ENCODE peak calls at places on chromosomes 5 and 9, in ten cellular contexts. Y is cardiac muscle cell, D is PC-3, L is BE2C, E is cardiac fibroblast, M is right atrium auricular region, N is fibroblast of the aortic adventitia, R is foreskin fibroblast, U is body of pancreas, Q is lung. W is an unnamed sample.

GRCh38 chr9:126965541-126966428 is 51.2 kb downstream of the RALGPS1 start:
- DNase-seq in Y (peak; percentile 79), D (peak; percentile 55), L (peak; percentile 73), E (peak; percentile 81), M (no peak), N (peak; percentile 73), R (peak; percentile 77), U (peak; percentile 14), Q (no peak), W (peak; percentile 70)

GRCh38 chr9:36833954-36834353 is 200.1 kb downstream of the PAX5 start:
- DNase-seq in Y (no peak), D (no peak), L (no peak), E (no peak), M (no peak), N (no peak), R (no peak), U (no peak), Q (no peak), W (no peak)

GRCh38 chr5:170597109-170597741 is 93.4 kb downstream of the KCNIP1 start:
- DNase-seq in Y (peak; percentile 18), D (peak; percentile 71), L (peak; percentile 66), E (peak; percentile 11), M (no peak), N (peak; percentile 6), R (peak; percentile 19), U (no peak), Q (no peak), W (peak; percentile 34)

GRCh38 chr9:38392235-38393127 is at the start of gene ALDH1B1:
- DNase-seq in Y (peak; percentile 90), D (peak; percentile 85), L (peak; percentile 94), E (peak; percentile 84), M (peak; percentile 78), N (peak; percentile 74), R (peak; percentile 97), U (peak; percentile 90), Q (peak; percentile 86), W (peak; percentile 87)

GRCh38 chr5:1901983-1902382 is 19.3 kb upstream of the IRX4 start:
- DNase-seq in Y (no peak), D (no peak), L (peak; percentile 2), E (no peak), M (no peak), N (no peak), R (no peak), U (no peak), Q (no peak), W (no peak)

GRCh38 chr5:95969646-95970358 is 8.2 kb upstream of the ELL2 start:
- DNase-seq in Y (peak; percentile 87), D (no peak), L (no peak), E (peak; percentile 79), M (no peak), N (peak; percentile 81), R (peak; percentile 78), U (no peak), Q (no peak), W (no peak)

GRCh38 chr5:136014049-136014516 is 14.7 kb upstream of the TGFBI start:
- DNase-seq in Y (peak; percentile 57), D (no peak), L (no peak), E (peak; percentile 67), M (no peak), N (peak; percentile 82), R (peak; percentile 66), U (no peak), Q (peak; percentile 51), W (peak; percentile 37)

GRCh38 chr5:387491-388265 is 55.3 kb upstream of the EXOC3 start:
- DNase-seq in Y (no peak), D (no peak), L (no peak), E (no peak), M (peak; percentile 28), N (no peak), R (no peak), U (no peak), Q (peak; percentile 25), W (no peak)

GRCh38 chr5:178207183-178207916 is 3.0 kb downstream of the HNRNPAB start:
- DNase-seq in Y (peak; percentile 85), D (peak; percentile 85), L (no peak), E (peak; percentile 83), M (no peak), N (peak; percentile 60), R (peak; percentile 57), U (peak; percentile 62), Q (peak; percentile 56), W (no peak)

GRCh38 chr9:127131871-127132270 is 9.4 kb upstream of the ANGPTL2 start:
- DNase-seq in Y (peak; percentile 66), D (peak; percentile 55), L (no peak), E (peak; percentile 65), M (no peak), N (peak; percentile 59), R (peak; percentile 69), U (no peak), Q (no peak), W (no peak)

GRCh38 chr9:133943036-133943780 is 48.9 kb downstream of the VAV2 start:
- DNase-seq in Y (no peak), D (no peak), L (peak; percentile 8), E (no peak), M (no peak), N (no peak), R (no peak), U (peak; percentile 4), Q (no peak), W (no peak)

GRCh38 chr9:77176686-77177142 is 620 bp upstream of the VPS13A start:
- DNase-seq in Y (no peak), D (no peak), L (no peak), E (no peak), M (no peak), N (no peak), R (no peak), U (no peak), Q (no peak), W (no peak)

GRCh38 chr5:133612021-133612860 is at the start of gene FSTL4:
- DNase-seq in Y (no peak), D (peak; percentile 45), L (peak; percentile 57), E (no peak), M (no peak), N (no peak), R (no peak), U (peak; percentile 86), Q (peak; percentile 34), W (peak; percentile 11)

DNA sequence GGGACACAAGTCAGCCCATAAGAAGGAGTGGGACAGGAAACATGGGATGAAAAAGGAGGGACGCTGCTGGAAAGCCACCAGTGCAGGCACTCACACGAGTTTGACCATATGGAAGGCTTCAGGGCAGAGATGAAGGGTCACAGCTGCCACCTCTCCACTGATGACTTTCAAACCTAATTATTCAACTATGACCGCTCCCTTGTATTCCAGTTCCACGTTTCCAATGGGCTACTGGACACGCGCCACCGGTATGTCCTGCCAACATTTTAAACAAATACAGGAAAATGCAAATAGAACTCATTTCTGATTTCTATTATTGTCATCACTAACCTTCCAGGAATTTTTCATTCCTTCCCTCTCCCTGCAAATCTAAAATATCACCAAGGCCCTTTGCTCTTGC is 134.7 kb downstream of the SLC1A3 start:
- DNase-seq in Y (peak; percentile 74), D (no peak), L (no peak), E (peak; percentile 77), M (no peak), N (peak; percentile 22), R (peak; percentile 14), U (peak; percentile 86), Q (no peak), W (no peak)
- H3K4me3 ChIP-seq in Y (no peak overlapping the region), D (no peak overlapping the region), L (no peak overlapping the region), E (no peak overlapping the region), M (no peak overlapping the region), N (no peak overlapping the region), R (no peak overlapping the region), U (no peak overlapping the region), Q (no peak overlapping the region), W (no peak overlapping the region)

GRCh38 chr5:82601085-82601484 is 322.9 kb upstream of the RPS23 start:
- DNase-seq in Y (no peak), D (no peak), L (no peak), E (no peak), M (no peak), N (no peak), R (no peak), U (no peak), Q (no peak), W (no peak)

GRCh38 chr5:82601862-82602261 is 323.7 kb upstream of the RPS23 start:
- DNase-seq in Y (no peak), D (no peak), L (no peak), E (no peak), M (no peak), N (no peak), R (no peak), U (no peak), Q (no peak), W (no peak)

GRCh38 chr5:82603280-82603987 is 325.3 kb upstream of the RPS23 start:
- DNase-seq in Y (no peak), D (no peak), L (no peak), E (no peak), M (no peak), N (no peak), R (no peak), U (no peak), Q (no peak), W (peak; percentile 5)

GRCh38 chr5:82610686-82611085 is 332.5 kb upstream of the RPS23 start:
- DNase-seq in Y (no peak), D (no peak), L (no peak), E (no peak), M (no peak), N (no peak), R (no peak), U (no peak), Q (no peak), W (no peak)

GRCh38 chr5:82605441-82605973 is 327.4 kb upstream of the RPS23 start:
- DNase-seq in Y (no peak), D (no peak), L (no peak), E (no peak), M (no peak), N (no peak), R (no peak), U (no peak), Q (no peak), W (peak; percentile 6)
- TF ChIP-seq CTCF in Y (no peak), D (no peak), L (no peak), E (no peak), M (no peak), N (no peak), R (no peak), U (no peak), Q (no peak), W (no peak)

GRCh38 chr5:138331449-138332368 is at the start of gene CDC25C:
- DNase-seq in Y (peak; percentile 100), D (peak; percentile 97), L (peak; percentile 99), E (peak; percentile 100), M (peak; percentile 99), N (peak; percentile 99), R (peak; percentile 100), U (peak; percentile 99), Q (peak; percentile 98), W (peak; percentile 99)
- H3K4me3 ChIP-seq in Y (peak within 1 kb of the TSS; percentile 53), D (peak within 1 kb of the TSS; percentile 89), L (peak within 1 kb of the TSS; percentile 86), E (peak within 1 kb of the TSS; percentile 75), M (peak within 1 kb of the TSS; percentile 43), N (peak within 1 kb of the TSS; percentile 83), R (peak within 1 kb of the TSS; percentile 59), U (no peak within 1 kb of the TSS), Q (peak within 1 kb of the TSS; percentile 27), W (peak within 1 kb of the TSS; percentile 74)

DNA sequence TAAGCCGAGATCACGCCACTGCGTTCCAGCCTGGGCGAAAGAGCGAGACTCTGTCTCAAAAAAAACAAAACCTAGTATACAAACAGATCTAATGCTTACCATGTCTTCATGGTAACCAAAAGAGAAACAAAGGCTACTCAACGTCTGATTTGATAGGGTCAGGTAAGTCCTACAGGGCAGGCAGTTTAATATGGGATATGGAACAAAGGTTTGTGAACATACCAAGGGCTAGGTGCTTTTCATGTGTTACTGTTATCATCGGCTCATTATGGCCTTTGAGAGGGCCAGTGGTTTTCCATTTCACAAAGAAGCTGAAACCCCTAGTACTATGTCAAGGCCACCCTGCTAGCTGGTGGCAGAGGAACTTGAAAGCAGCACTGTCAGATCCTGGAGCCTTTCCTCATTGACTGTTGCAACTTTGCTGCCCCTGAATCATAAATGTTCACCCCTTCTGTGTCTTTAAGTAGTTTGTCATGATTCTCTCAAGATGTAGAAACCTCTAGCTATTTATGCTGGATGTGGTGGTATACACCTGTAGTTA is 5.1 kb downstream of the IQGAP2 start:
- DNase-seq in Y (no peak), D (no peak), L (no peak), E (no peak), M (no peak), N (no peak), R (no peak), U (no peak), Q (no peak), W (no peak)
- TF ChIP-seq CTCF in Y (no peak), D (no peak), L (no peak), E (no peak), M (no peak), N (no peak), R (no peak), U (no peak), Q (no peak), W (no peak)